ENCODE peak calls at places on chromosomes 6 and 20, in seven cellular contexts. A is B cell; H is Peyer's patch; Z is bronchial epithelial cell; L is fibroblast of the aortic adventitia; V is CD8-positive, alpha-beta T cell; N is nephron progenitor cell. K is an unnamed sample.

GRCh38 chr6:90068264-90068663 is 174.0 kb downstream of the GJA10 start:
- DNase-seq in A (no peak), L (no peak), H (no peak), Z (peak; percentile 77), N (no peak), V (no peak), K (no peak)

GRCh38 chr6:32944265-32944664 is 3.4 kb upstream of the HLA-DMB start:
- DNase-seq in V (peak; percentile 36), L (no peak), Z (no peak), N (no peak), H (peak; percentile 78), A (peak; percentile 84), K (no peak)

GRCh38 chr6:117483004-117483644 is 650 bp downstream of the DCBLD1 start:
- DNase-seq in V (no peak), Z (peak; percentile 26), L (no peak), N (peak; percentile 72), A (peak; percentile 26), H (no peak), K (peak; percentile 41)

GRCh38 chr20:40865095-40865494 is 163.5 kb upstream of the TOP1 start:
- DNase-seq in N (no peak), Z (no peak), V (no peak), L (peak; percentile 70), A (no peak), H (no peak), K (no peak)

GRCh38 chr6:109075934-109076333 is 18.7 kb downstream of the SESN1 start:
- DNase-seq in V (no peak), N (no peak), A (no peak), Z (no peak), H (no peak), L (no peak), K (no peak)

GRCh38 chr20:54219751-54220426 is 12.0 kb downstream of the PFDN4 start:
- DNase-seq in Z (peak; percentile 52), A (no peak), V (no peak), H (no peak), N (no peak), L (peak; percentile 84), K (no peak)

GRCh38 chr6:30725713-30726505 is 5.8 kb downstream of the TUBB start:
- DNase-seq in Z (peak; percentile 28), V (no peak), A (no peak), H (no peak), L (peak; percentile 52), N (no peak), K (no peak)

GRCh38 chr6:167643716-167644115 is 183.0 kb upstream of the AFDN start:
- DNase-seq in V (no peak), N (no peak), Z (no peak), L (no peak), H (no peak), A (no peak), K (no peak)

GRCh38 chr6:4615891-4616290 is 160.3 kb upstream of the CDYL start:
- DNase-seq in H (no peak), A (no peak), Z (no peak), V (no peak), N (no peak), L (peak; percentile 91), K (peak; percentile 39)

GRCh38 chr20:31987744-31988143 is 19.8 kb downstream of the XKR7 start:
- DNase-seq in N (no peak), L (no peak), A (no peak), H (no peak), Z (peak; percentile 79), V (no peak), K (no peak)

DNA sequence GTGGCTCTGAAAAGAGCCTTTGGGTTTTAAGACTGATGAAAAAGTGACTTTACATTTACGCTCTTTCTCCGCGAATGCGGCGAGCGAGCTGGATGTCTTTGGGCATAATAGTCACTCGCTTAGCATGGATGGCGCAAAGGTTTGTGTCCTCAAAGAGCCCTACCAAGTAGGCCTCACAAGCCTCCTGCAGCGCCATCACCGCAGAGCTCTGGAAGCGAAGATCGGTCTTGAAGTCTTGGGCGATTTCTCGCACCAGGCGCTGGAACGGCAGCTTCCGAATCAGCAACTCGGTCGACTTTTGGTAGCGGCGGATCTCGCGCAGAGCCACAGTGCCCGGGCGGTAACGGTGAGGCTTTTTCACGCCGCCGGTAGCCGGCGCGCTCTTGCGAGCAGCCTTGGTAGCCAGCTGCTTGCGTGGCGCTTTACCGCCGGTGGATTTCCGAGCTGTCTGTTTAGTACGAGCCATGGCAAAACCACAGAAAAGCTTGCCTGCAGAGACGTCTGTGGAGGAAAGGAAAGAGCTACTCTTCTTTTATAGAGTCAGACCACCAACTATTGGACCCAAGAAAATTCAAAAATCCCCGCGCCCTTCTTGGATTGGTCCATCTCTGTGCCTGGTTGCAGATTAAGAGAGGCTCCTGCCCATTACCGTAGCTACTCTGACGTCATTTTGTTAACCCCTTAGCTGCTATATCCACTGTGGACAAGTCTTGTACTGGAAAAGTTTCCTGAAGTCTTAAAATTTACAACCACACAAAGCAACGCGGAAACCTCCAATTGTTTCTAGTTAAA is 55.4 kb upstream of the HFE start:
- DNase-seq in N (peak; percentile 83), A (peak; percentile 86), Z (peak; percentile 93), L (peak; percentile 96), V (peak; percentile 88), H (peak; percentile 86), K (peak; percentile 91)
- TF ChIP-seq CTCF in N (no peak), A (no peak), Z (peak; percentile 49), L (peak; percentile 40), V (no peak), H (no peak), K (no peak)

GRCh38 chr20:36162272-36162966 is 7.9 kb downstream of the EPB41L1 start:
- DNase-seq in A (no peak), V (no peak), L (peak; percentile 45), N (no peak), Z (no peak), H (no peak), K (no peak)
- TF ChIP-seq CTCF in A (no peak), V (no peak), L (no peak), N (no peak), Z (no peak), H (no peak), K (no peak)

GRCh38 chr6:151690768-151691562 is 116.5 kb upstream of the ESR1 start:
- DNase-seq in N (no peak), L (peak; percentile 80), V (no peak), Z (no peak), H (peak; percentile 23), A (peak; percentile 64), K (no peak)
- TF ChIP-seq CTCF in N (no peak), L (no peak), V (no peak), Z (no peak), H (no peak), A (no peak), K (no peak)

GRCh38 chr6:127100510-127101140 is 17.8 kb upstream of the RSPO3 start:
- DNase-seq in V (no peak), L (peak; percentile 63), N (no peak), Z (peak; percentile 22), H (no peak), A (no peak), K (no peak)
- TF ChIP-seq CTCF in V (no peak), L (peak; percentile 53), N (peak; percentile 19), Z (peak; percentile 25), H (no peak), A (no peak), K (peak; percentile 11)

GRCh38 chr6:118931436-118931835 is 3.5 kb downstream of the MCM9 start:
- DNase-seq in H (no peak), L (no peak), A (no peak), Z (peak; percentile 75), N (no peak), V (no peak), K (no peak)

GRCh38 chr6:118934461-118935330 is at the start of gene MCM9:
- DNase-seq in L (peak; percentile 75), N (peak; percentile 96), H (peak; percentile 87), A (peak; percentile 96), V (peak; percentile 84), Z (peak; percentile 68), K (peak; percentile 74)

GRCh38 chr6:118933855-118934460 is 1.0 kb downstream of the MCM9 start:
- DNase-seq in H (no peak), A (no peak), N (no peak), L (no peak), Z (no peak), V (no peak), K (no peak)

GRCh38 chr6:118932421-118932820 is 2.5 kb downstream of the MCM9 start:
- DNase-seq in N (no peak), H (no peak), V (no peak), L (no peak), Z (no peak), A (no peak), K (no peak)

GRCh38 chr6:118930680-118931079 is 4.3 kb downstream of the MCM9 start:
- DNase-seq in Z (no peak), L (no peak), A (no peak), V (no peak), H (no peak), N (no peak), K (no peak)
- TF ChIP-seq CTCF in Z (no peak), L (peak; percentile 15), A (no peak), V (no peak), H (no peak), N (no peak), K (no peak)